ENCODE peak calls at places on chromosomes 3 and 15, in eight cellular contexts. C, N, G, Q, D, R, M and L are unnamed samples.

GRCh38 chr3:192957441-192957951 is 39.8 kb upstream of the MB21D2 start:
- DNase-seq in G (peak), N (no peak), R (peak), M (peak), C (no peak), D (peak), Q (peak), L (peak)

GRCh38 chr3:183629546-183630301 is 5.7 kb upstream of the KLHL24 start:
- DNase-seq in Q (no peak), D (no peak), C (no peak), N (no peak), G (peak), M (no peak), R (no peak), L (no peak)

GRCh38 chr3:183485585-183485984 is 57.2 kb upstream of the MCF2L2 start:
- DNase-seq in G (no peak), R (no peak), D (no peak), N (no peak), C (peak), Q (no peak), M (no peak), L (no peak)

GRCh38 chr15:52656412-52656811 is 22.8 kb downstream of the ATOSA start:
- DNase-seq in R (no peak), N (no peak), D (no peak), M (no peak), Q (no peak), C (no peak), G (no peak), L (no peak)

GRCh38 chr15:58369956-58370355 is 61.8 kb upstream of the LIPC start:
- DNase-seq in D (no peak), M (no peak), G (no peak), C (no peak), Q (no peak), R (no peak), N (no peak), L (no peak)

GRCh38 chr15:63473999-63474809 is 30.2 kb upstream of the USP3 start:
- DNase-seq in N (peak), Q (peak), G (peak), C (peak), M (no peak), D (no peak), R (peak), L (no peak)

GRCh38 chr3:126618760-126619159 is 36.2 kb downstream of the TXNRD3 start:
- DNase-seq in M (no peak), N (no peak), C (no peak), G (no peak), R (no peak), D (no peak), Q (no peak), L (no peak)

GRCh38 chr3:138939563-138940241 is 7.2 kb downstream of the FOXL2 start:
- DNase-seq in R (no peak), D (no peak), N (peak), G (no peak), M (no peak), Q (no peak), C (no peak), L (no peak)

GRCh38 chr3:60708191-60708975 is 542.9 kb downstream of the FHIT start:
- DNase-seq in C (no peak), G (peak), M (no peak), Q (peak), R (peak), N (no peak), D (no peak), L (peak)

GRCh38 chr3:18652781-18653180 is 227.6 kb upstream of the SATB1 start:
- DNase-seq in M (no peak), Q (no peak), N (no peak), G (no peak), C (no peak), R (peak), D (no peak), L (no peak)

GRCh38 chr15:37995461-37996347 is 61.3 kb downstream of the TMCO5A start:
- DNase-seq in Q (peak), D (no peak), G (peak), C (peak), N (peak), R (peak), M (peak), L (peak)

GRCh38 chr3:97863025-97863424 is 41.2 kb downstream of the CRYBG3 start:
- DNase-seq in D (no peak), R (peak), N (no peak), M (no peak), Q (no peak), G (peak), C (no peak), L (no peak)

GRCh38 chr15:51621917-51622268 is 678 bp downstream of the DMXL2 start:
- DNase-seq in G (peak), M (no peak), N (peak), R (peak), C (peak), D (no peak), Q (peak), L (peak)

GRCh38 chr3:134381048-134381447 is 6.8 kb upstream of the AMOTL2 start:
- DNase-seq in M (no peak), Q (no peak), R (no peak), N (no peak), D (no peak), C (no peak), G (no peak), L (no peak)

GRCh38 chr3:9250236-9250635 is 790 bp upstream of the SRGAP3 start:
- DNase-seq in R (no peak), M (no peak), Q (no peak), C (no peak), D (no peak), N (peak), G (no peak), L (no peak)

GRCh38 chr15:20356444-20357138 is 185.0 kb downstream of the GOLGA6L6 start:
- DNase-seq in D (peak), M (no peak), Q (no peak), G (peak), C (peak), R (no peak), N (no peak), L (no peak)

GRCh38 chr3:131361464-131362421 is 19.8 kb upstream of the NUDT16 start:
- DNase-seq in R (peak), N (peak), M (no peak), G (peak), C (no peak), D (peak), Q (no peak), L (no peak)

GRCh38 chr3:14484741-14485140 is 55.4 kb downstream of the GRIP2 start:
- DNase-seq in G (no peak), M (no peak), C (no peak), Q (no peak), N (no peak), R (no peak), D (peak), L (no peak)

GRCh38 chr3:172972717-172973116 is 168.3 kb downstream of the SPATA16 start:
- DNase-seq in D (no peak), R (no peak), N (no peak), Q (no peak), M (no peak), C (no peak), G (no peak), L (no peak)

GRCh38 chr3:169699070-169699469 is 35.6 kb upstream of the MECOM start:
- DNase-seq in R (no peak), D (no peak), G (peak), N (no peak), M (no peak), C (no peak), Q (no peak), L (no peak)

GRCh38 chr3:197501879-197502620 is 53.7 kb downstream of the BDH1 start:
- DNase-seq in M (no peak), G (peak), C (peak), Q (no peak), D (peak), R (peak), N (peak), L (no peak)

GRCh38 chr3:57805674-57806073 is 49.6 kb downstream of the SLMAP start:
- DNase-seq in G (peak), R (peak), Q (peak), D (no peak), C (no peak), M (peak), N (no peak), L (peak)

GRCh38 chr15:39784638-39785037 is 2.0 kb upstream of the FSIP1 start:
- DNase-seq in R (no peak), G (no peak), M (no peak), Q (no peak), N (no peak), C (no peak), D (no peak), L (no peak)
- H3K4me3 ChIP-seq in R (no peak), G (no peak), M (peak), Q (peak), N (no peak), C (no peak), D (no peak), L (no peak)

GRCh38 chr3:146160233-146160963 is 586 bp downstream of the PLOD2 start:
- DNase-seq in N (peak), G (peak), R (peak), Q (no peak), M (peak), C (no peak), D (peak), L (no peak)
- H3K4me3 ChIP-seq in N (peak), G (peak), R (peak), Q (peak), M (peak), C (no peak), D (peak), L (peak)

DNA sequence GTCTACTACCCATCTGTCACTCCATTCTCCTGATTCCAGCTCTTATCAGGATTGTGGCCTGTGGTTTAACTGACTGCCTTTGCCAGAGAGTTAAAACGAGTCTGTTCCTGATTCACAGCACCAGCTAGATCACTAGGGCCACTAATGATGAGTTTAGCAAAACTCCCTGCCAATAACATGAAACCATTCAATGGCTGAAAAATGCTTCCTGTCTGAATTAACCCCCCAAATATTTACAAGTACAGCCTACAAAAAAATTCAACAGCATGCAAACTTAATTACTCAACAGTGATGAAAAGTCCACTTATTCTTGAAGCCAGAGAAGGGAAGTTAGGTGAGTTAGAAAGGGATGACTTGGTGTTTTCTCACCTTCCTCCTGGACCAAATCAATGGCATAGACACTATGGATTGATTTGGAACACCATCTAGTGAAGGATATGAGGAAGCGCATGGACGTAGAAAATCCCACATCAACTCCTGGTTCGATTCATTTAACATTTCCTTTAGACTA is 141.4 kb downstream of the TGFBR2 start:
- DNase-seq in N (peak), R (peak), D (no peak), C (peak), Q (no peak), G (peak), M (peak), L (no peak)
- H3K4me3 ChIP-seq in N (no peak), R (no peak), D (no peak), C (no peak), Q (no peak), G (no peak), M (no peak), L (no peak)

GRCh38 chr15:76056931-76057330 is 2.9 kb upstream of the TMEM266 start:
- DNase-seq in G (no peak), C (peak), R (peak), N (no peak), D (no peak), Q (no peak), M (no peak), L (no peak)
- H3K4me3 ChIP-seq in G (no peak), C (no peak), R (peak), N (no peak), D (peak), Q (no peak), M (no peak), L (no peak)

DNA sequence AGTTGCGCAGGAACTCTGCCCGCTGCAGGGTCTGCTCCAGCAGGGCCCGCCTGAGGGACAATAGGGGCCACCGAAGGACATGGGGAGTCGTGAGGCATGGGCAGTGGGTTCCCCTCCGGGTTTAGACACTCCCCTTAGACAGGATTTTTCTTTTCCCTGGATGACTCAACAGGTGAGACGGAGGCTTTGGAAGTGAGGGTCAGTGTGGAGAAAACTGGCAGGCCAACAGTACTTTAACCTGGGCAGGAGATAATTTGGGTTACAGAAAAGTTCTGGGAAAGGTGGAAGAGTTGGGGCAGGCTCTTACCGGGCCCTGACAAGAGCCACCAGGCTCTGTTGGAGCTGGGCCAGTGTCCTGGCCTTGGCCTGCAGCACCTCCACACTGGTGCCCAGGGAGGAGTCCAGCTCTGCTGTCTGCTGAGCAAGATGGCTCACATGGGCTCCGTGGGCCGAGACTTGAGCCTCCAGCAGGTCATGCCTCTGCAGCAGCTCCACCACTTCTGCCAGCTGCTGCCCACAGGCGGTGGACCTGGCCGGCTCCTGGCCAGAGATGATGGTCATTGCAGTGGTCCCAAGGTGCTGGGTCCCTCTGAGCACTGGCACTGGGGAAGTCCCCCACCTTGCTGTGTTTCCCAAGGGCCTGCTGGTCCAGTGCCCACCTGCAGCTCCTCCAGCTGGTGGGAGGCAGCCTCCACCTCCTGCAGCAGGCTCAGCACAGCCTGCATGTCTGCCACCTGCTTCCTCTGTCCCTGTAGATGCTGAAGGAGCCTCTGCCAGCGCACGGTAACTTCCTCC is 11.0 kb downstream of the SPTBN5 start:
- DNase-seq in Q (no peak), G (no peak), R (peak), M (no peak), C (peak), D (no peak), N (no peak), L (no peak)
- H3K4me3 ChIP-seq in Q (no peak), G (no peak), R (no peak), M (no peak), C (no peak), D (no peak), N (peak), L (no peak)

DNA sequence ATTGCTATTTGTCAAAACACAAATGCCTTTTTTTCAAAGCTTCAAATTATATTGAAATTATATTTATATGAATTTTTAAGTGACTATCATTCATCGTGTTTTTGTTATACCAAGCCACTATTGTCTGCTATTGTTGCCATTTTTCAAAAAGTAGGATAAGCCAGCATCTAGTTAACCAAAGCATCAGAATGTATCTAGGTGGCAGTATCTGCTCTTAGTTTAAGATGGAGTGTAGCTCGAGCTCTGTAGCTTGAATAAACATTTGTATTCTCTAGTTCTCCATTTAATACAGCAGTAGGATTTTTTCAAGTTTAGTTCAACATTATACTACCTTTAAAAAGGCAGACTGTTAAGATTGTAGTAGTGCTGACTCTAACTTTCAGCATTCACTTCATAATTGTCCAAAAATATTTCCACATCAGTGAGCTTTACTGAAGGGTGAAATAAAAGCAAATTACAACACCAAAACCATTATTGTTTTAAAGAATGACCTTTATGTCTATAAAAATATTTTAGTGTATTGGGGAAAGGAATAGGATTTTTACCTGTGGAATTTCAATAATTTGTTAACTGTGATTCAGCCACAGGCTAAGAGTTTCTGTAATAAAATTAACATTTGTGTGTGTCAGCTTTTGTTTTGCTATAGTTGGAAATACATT is 19.6 kb upstream of the C15orf61 start:
- DNase-seq in Q (no peak), N (no peak), M (no peak), D (no peak), C (peak), G (peak), R (peak), L (no peak)
- H3K4me3 ChIP-seq in Q (no peak), N (no peak), M (no peak), D (no peak), C (no peak), G (no peak), R (no peak), L (no peak)

DNA sequence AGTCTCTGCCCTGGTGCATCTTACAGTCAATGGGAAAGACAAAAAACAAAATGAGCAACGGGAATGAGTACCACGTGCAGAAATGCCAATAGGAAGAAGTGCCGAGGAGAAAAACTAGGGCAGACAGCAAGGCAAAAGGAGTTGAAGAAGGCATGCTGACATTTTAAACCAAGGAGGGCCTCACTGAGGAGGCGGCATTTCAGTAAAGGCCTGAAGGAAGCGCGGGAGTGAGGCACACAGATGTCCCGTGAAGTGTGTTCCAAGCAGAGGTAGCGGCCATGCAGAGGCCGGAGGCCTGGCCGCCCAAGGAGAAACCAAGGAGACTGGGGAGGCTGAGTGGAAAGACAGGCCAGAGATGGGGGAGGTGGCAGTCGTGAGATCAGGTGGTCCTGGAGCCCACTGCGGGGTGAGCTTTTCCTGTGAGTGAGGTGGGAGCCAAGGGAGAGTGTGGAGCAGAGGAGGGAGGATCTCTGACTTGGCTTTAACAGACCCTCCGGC is 34.8 kb downstream of the DNAJB8 start:
- DNase-seq in Q (no peak), N (no peak), R (no peak), D (no peak), M (no peak), G (no peak), C (no peak), L (no peak)
- H3K4me3 ChIP-seq in Q (no peak), N (peak), R (no peak), D (no peak), M (no peak), G (no peak), C (no peak), L (no peak)